ENCODE peak calls at places on chromosomes 3 and 15, in five cellular contexts. S, T, I, W and C are unnamed samples.

GRCh38 chr15:68598171-68599152 is 19.7 kb downstream of the CORO2B start:
- DNase-seq in S (no peak), T (no peak), W (no peak), I (no peak), C (no peak)

GRCh38 chr3:17386432-17386831 is 356.0 kb downstream of the TBC1D5 start:
- DNase-seq in W (no peak), T (no peak), I (no peak), S (no peak), C (no peak)

GRCh38 chr3:58051196-58051595 is 43.0 kb downstream of the FLNB start:
- DNase-seq in S (peak; percentile 92), I (peak; percentile 76), T (no peak), W (no peak), C (no peak)

GRCh38 chr15:89472785-89473256 is 23.6 kb downstream of the RHCG start:
- DNase-seq in S (peak; percentile 8), T (peak; percentile 58), W (peak; percentile 82), I (peak; percentile 56), C (no peak)

GRCh38 chr3:40137586-40138295 is 171.8 kb upstream of the EIF1B start:
- DNase-seq in T (no peak), I (no peak), W (no peak), S (peak; percentile 31), C (no peak)

GRCh38 chr3:162719684-162720341 is 1223.2 kb downstream of the OTOL1 start:
- DNase-seq in I (peak; percentile 87), S (peak; percentile 93), T (no peak), W (no peak), C (no peak)

GRCh38 chr15:99708563-99708962 is 24.7 kb downstream of the LYSMD4 start:
- DNase-seq in T (peak; percentile 85), S (peak; percentile 85), W (peak; percentile 31), I (peak; percentile 89), C (peak; percentile 68)

GRCh38 chr3:187841552-187841951 is 96.3 kb upstream of the BCL6 start:
- DNase-seq in I (no peak), T (no peak), W (no peak), S (peak; percentile 20), C (no peak)

GRCh38 chr3:99114565-99115291 is 213.2 kb upstream of the DCBLD2 start:
- DNase-seq in I (peak; percentile 68), S (peak; percentile 26), W (peak; percentile 26), T (no peak), C (no peak)

GRCh38 chr3:82978368-82978767 is 1216.9 kb upstream of the GBE1 start:
- DNase-seq in S (no peak), I (no peak), T (no peak), W (no peak), C (no peak)

GRCh38 chr3:116056280-116056679 is 389.0 kb downstream of the LSAMP start:
- DNase-seq in I (no peak), W (no peak), S (no peak), T (no peak), C (no peak)

GRCh38 chr3:154059798-154060197 is 61.4 kb upstream of the ARHGEF26 start:
- DNase-seq in S (no peak), T (no peak), W (no peak), I (no peak), C (no peak)

GRCh38 chr3:8767667-8768363 is 1.6 kb downstream of the OXTR start:
- DNase-seq in W (no peak), I (no peak), S (peak; percentile 32), T (peak; percentile 41), C (no peak)

GRCh38 chr3:8766148-8766547 is 3.3 kb downstream of the OXTR start:
- DNase-seq in I (no peak), T (no peak), S (no peak), W (no peak), C (no peak)

GRCh38 chr3:8768364-8769087 is 887 bp downstream of the OXTR start:
- DNase-seq in T (no peak), S (no peak), W (no peak), I (no peak), C (peak; percentile 56)

GRCh38 chr3:8765528-8765927 is 3.9 kb downstream of the OXTR start:
- DNase-seq in T (no peak), W (no peak), I (no peak), S (no peak), C (no peak)

DNA sequence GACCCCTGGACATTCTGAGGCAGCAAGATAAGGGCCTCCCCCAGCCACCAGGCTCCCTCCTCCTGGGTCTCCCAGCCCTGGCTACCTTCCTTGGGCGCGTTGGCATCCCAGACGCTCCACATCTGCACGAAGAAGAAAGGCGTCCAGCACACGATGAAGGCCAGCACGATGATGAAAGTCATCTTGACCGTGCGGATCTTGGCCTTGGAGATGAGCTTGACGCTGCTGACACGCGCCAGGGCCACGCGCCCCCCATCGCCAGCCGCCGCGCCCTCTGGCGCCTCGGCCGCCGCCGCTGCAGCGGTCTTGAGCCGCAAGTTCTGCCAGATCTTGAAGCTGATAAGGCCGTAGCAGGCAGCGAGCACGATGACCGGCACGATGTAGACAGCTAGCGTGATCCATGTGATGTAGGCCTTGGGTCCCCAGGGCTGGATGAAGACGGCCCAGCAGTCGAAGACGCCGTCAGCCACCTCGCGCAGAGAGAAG is 2.2 kb downstream of the OXTR start:
- DNase-seq in I (no peak), W (no peak), T (no peak), S (no peak), C (no peak)
- H3K4me3 ChIP-seq in I (no peak overlapping the region), W (no peak overlapping the region), T (no peak overlapping the region), S (peak overlapping the region; percentile 79), C (peak overlapping the region; percentile 68)

GRCh38 chr15:84799511-84800187 is 17.5 kb upstream of the ALPK3 start:
- DNase-seq in W (no peak), S (no peak), T (no peak), I (no peak), C (no peak)

GRCh38 chr15:84797801-84798200 is 19.4 kb upstream of the ALPK3 start:
- DNase-seq in T (no peak), W (no peak), I (no peak), S (no peak), C (no peak)

GRCh38 chr15:84795186-84795585 is 22.0 kb upstream of the ALPK3 start:
- DNase-seq in I (no peak), T (no peak), W (no peak), S (no peak), C (no peak)

GRCh38 chr15:84798436-84798946 is 18.7 kb upstream of the ALPK3 start:
- DNase-seq in T (no peak), I (no peak), S (no peak), W (no peak), C (no peak)

GRCh38 chr15:84797212-84797611 is 19.9 kb upstream of the ALPK3 start:
- DNase-seq in W (no peak), S (peak; percentile 71), T (no peak), I (peak; percentile 88), C (no peak)
- H3K36me3 ChIP-seq in W (peaks cover 42% of the 10 kb centered on the region), S (peaks cover 38% of the 10 kb centered on the region), T (peaks cover 17% of the 10 kb centered on the region), I (peaks cover 66% of the 10 kb centered on the region), C (peaks cover 76% of the 10 kb centered on the region)

GRCh38 chr15:56053046-56053400 is 59.6 kb upstream of the NEDD4 start:
- DNase-seq in T (no peak), S (no peak), W (no peak), I (no peak), C (no peak)
- TF ChIP-seq CTCF in T (no peak), S (no peak), W (no peak), I (no peak), C (no peak)

GRCh38 chr15:73936181-73936580 is 9.9 kb downstream of the LOXL1 start:
- DNase-seq in T (no peak), I (no peak), S (no peak), W (no peak), C (peak; percentile 80)
- H3K4me3 ChIP-seq in T (no peak overlapping the region), I (no peak overlapping the region), S (no peak overlapping the region), W (no peak overlapping the region), C (peak overlapping the region; percentile 42)

GRCh38 chr15:70088887-70089691 is 8.6 kb downstream of the TLE3 start:
- DNase-seq in T (no peak), W (no peak), S (peak; percentile 67), I (no peak), C (no peak)
- H3K36me3 ChIP-seq in T (no peaks in the 10 kb centered on the region), W (peaks cover 75% of the 10 kb centered on the region), S (peaks cover 33% of the 10 kb centered on the region), I (peaks cover 62% of the 10 kb centered on the region), C (peaks cover 35% of the 10 kb centered on the region)

GRCh38 chr3:147975165-147975564 is 566.0 kb downstream of the ZIC1 start:
- DNase-seq in W (no peak), I (no peak), S (no peak), T (no peak), C (no peak)
- TF ChIP-seq CTCF in W (no peak), I (no peak), S (no peak), T (no peak), C (no peak)

GRCh38 chr3:171459942-171460225 is 321 bp downstream of the TNIK start:
- DNase-seq in S (no peak), W (no peak), T (no peak), I (no peak), C (no peak)

GRCh38 chr3:171464462-171464861 is 4.3 kb upstream of the TNIK start:
- DNase-seq in T (no peak), S (no peak), W (no peak), I (no peak), C (no peak)

GRCh38 chr3:171461087-171461917 is 1.1 kb upstream of the TNIK start:
- DNase-seq in T (peak; percentile 65), W (no peak), S (peak; percentile 55), I (peak; percentile 30), C (no peak)

GRCh38 chr3:171460226-171461086 is at the start of gene TNIK:
- DNase-seq in W (peak; percentile 93), T (peak; percentile 92), S (peak; percentile 92), I (peak; percentile 96), C (peak; percentile 94)

GRCh38 chr3:171462224-171462623 is 2.0 kb upstream of the TNIK start:
- DNase-seq in T (no peak), S (no peak), I (no peak), W (no peak), C (no peak)
- H3K4me3 ChIP-seq in T (no peak overlapping the region), S (no peak overlapping the region), I (no peak overlapping the region), W (no peak overlapping the region), C (no peak overlapping the region)